ENCODE peak calls at places on chromosomes 2 and 18, in six cellular contexts. V, K, Y, D, H and J are unnamed samples.

GRCh38 chr2:161415467-161416293 is 417 bp upstream of the TBR1 start:
- DNase-seq in V (no peak), K (no peak), Y (no peak), D (no peak), H (no peak), J (no peak)

GRCh38 chr18:37253424-37254255 is 312.0 kb downstream of the CELF4 start:
- DNase-seq in V (no peak), K (peak; percentile 72), Y (peak; percentile 21), D (no peak), H (peak; percentile 84), J (peak; percentile 59)

GRCh38 chr18:32669549-32670165 is 103.2 kb downstream of the KLHL14 start:
- DNase-seq in V (no peak), K (peak; percentile 52), Y (no peak), D (no peak), H (no peak), J (no peak)

GRCh38 chr2:39991298-39991697 is 212.2 kb upstream of the THUMPD2 start:
- DNase-seq in V (peak; percentile 82), K (no peak), Y (no peak), D (no peak), H (no peak), J (no peak)

GRCh38 chr2:3257166-3257565 is 120.5 kb downstream of the EIPR1 start:
- DNase-seq in V (peak; percentile 73), K (peak; percentile 48), Y (no peak), D (peak; percentile 27), H (no peak), J (no peak)

GRCh38 chr2:172623249-172623965 is 67.5 kb downstream of the PDK1 start:
- DNase-seq in V (peak; percentile 88), K (no peak), Y (no peak), D (peak; percentile 51), H (no peak), J (no peak)

GRCh38 chr2:10385933-10386773 is 62.0 kb downstream of the ODC1 start:
- DNase-seq in V (peak; percentile 76), K (no peak), Y (no peak), D (peak; percentile 60), H (peak; percentile 25), J (no peak)

GRCh38 chr18:58578835-58579560 is 49.9 kb downstream of the ALPK2 start:
- DNase-seq in V (peak; percentile 90), K (no peak), Y (no peak), D (peak; percentile 84), H (no peak), J (no peak)

GRCh38 chr2:118990757-118991545 is 49.0 kb downstream of the MARCO start:
- DNase-seq in V (no peak), K (no peak), Y (peak; percentile 6), D (no peak), H (no peak), J (no peak)

GRCh38 chr2:207470700-207471070 is 59.1 kb upstream of the CREB1 start:
- DNase-seq in V (no peak), K (no peak), Y (no peak), D (no peak), H (no peak), J (no peak)

GRCh38 chr2:163368655-163369054 is 367.2 kb downstream of the FIGN start:
- DNase-seq in V (no peak), K (no peak), Y (no peak), D (no peak), H (no peak), J (no peak)

GRCh38 chr2:120552800-120553471 is 182.7 kb upstream of the GLI2 start:
- DNase-seq in V (peak; percentile 60), K (peak; percentile 95), Y (peak; percentile 87), D (peak; percentile 56), H (peak; percentile 97), J (peak; percentile 93)

GRCh38 chr2:128271186-128271890 is 47.3 kb downstream of the HS6ST1 start:
- DNase-seq in V (no peak), K (peak; percentile 25), Y (no peak), D (no peak), H (no peak), J (no peak)

GRCh38 chr2:219524817-219525216 is 10.5 kb downstream of the ASIC4 start:
- DNase-seq in V (no peak), K (no peak), Y (no peak), D (no peak), H (no peak), J (no peak)

GRCh38 chr2:219526320-219527075 is 12.2 kb downstream of the ASIC4 start:
- DNase-seq in V (no peak), K (no peak), Y (no peak), D (no peak), H (peak; percentile 60), J (no peak)

GRCh38 chr2:219527076-219527394 is 12.8 kb downstream of the ASIC4 start:
- DNase-seq in V (no peak), K (no peak), Y (no peak), D (no peak), H (peak; percentile 78), J (peak; percentile 60)

GRCh38 chr2:219525533-219526232 is 11.4 kb downstream of the ASIC4 start:
- DNase-seq in V (peak; percentile 32), K (no peak), Y (no peak), D (no peak), H (no peak), J (no peak)

GRCh38 chr2:219527472-219527871 is 13.2 kb downstream of the ASIC4 start:
- DNase-seq in V (no peak), K (no peak), Y (no peak), D (no peak), H (no peak), J (no peak)
- H3K27me3 ChIP-seq in V (peaks cover 41% of the 10 kb centered on the region), K (no peaks in the 10 kb centered on the region), Y (peaks cover 33% of the 10 kb centered on the region), D (peaks cover 24% of the 10 kb centered on the region), H (no peaks in the 10 kb centered on the region), J (no peaks in the 10 kb centered on the region)

GRCh38 chr2:183093857-183094657 is 15.5 kb downstream of the DUSP19 start:
- DNase-seq in V (peak; percentile 65), K (no peak), Y (no peak), D (no peak), H (no peak), J (no peak)
- TF ChIP-seq CTCF in V (no peak), K (peak; percentile 10), Y (no peak), D (no peak), H (no peak), J (no peak)

GRCh38 chr18:48364146-48364545 is 45.0 kb downstream of the ZBTB7C start:
- DNase-seq in V (no peak), K (no peak), Y (no peak), D (no peak), H (no peak), J (no peak)
- H3K27me3 ChIP-seq in V (no peaks in the 10 kb centered on the region), K (no peaks in the 10 kb centered on the region), Y (no peaks in the 10 kb centered on the region), D (peaks cover 2% of the 10 kb centered on the region), H (no peaks in the 10 kb centered on the region), J (no peaks in the 10 kb centered on the region)

DNA sequence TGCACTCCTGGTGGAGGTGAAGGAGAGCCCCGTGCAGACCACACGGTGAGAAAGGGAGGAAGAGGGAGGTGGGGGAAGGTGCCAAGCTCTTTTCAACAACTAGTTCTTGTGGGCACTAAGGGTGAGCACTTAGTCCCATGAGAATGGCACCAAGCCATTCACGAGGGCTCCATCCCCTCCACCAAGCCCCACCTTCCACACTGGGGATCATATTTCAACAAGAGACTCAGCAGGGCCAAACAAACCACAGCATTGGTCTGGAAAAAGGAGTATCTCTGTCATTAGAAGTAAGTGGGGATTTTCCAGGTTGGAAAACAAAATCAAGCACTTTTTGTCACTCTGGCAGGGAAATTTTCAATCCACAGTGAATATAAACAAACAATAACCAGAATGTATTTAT is 38.4 kb downstream of the ZAP70 start:
- DNase-seq in V (peak; percentile 55), K (no peak), Y (no peak), D (no peak), H (no peak), J (no peak)
- TF ChIP-seq CTCF in V (no peak), K (no peak), Y (no peak), D (no peak), H (no peak), J (no peak)

GRCh38 chr2:111175615-111176014 is 54.9 kb downstream of the BCL2L11 start:
- DNase-seq in V (no peak), K (no peak), Y (no peak), D (no peak), H (no peak), J (no peak)

GRCh38 chr2:111172666-111173065 is 52.0 kb downstream of the BCL2L11 start:
- DNase-seq in V (no peak), K (no peak), Y (no peak), D (no peak), H (no peak), J (no peak)

GRCh38 chr2:111171337-111171930 is 50.7 kb downstream of the BCL2L11 start:
- DNase-seq in V (no peak), K (no peak), Y (no peak), D (no peak), H (no peak), J (no peak)

GRCh38 chr2:111173338-111173737 is 52.6 kb downstream of the BCL2L11 start:
- DNase-seq in V (no peak), K (no peak), Y (no peak), D (no peak), H (no peak), J (no peak)

GRCh38 chr2:111173856-111174255 is 53.1 kb downstream of the BCL2L11 start:
- DNase-seq in V (no peak), K (no peak), Y (no peak), D (no peak), H (no peak), J (no peak)
- H3K27me3 ChIP-seq in V (peaks cover 7% of the 10 kb centered on the region), K (no peaks in the 10 kb centered on the region), Y (no peaks in the 10 kb centered on the region), D (no peaks in the 10 kb centered on the region), H (no peaks in the 10 kb centered on the region), J (no peaks in the 10 kb centered on the region)

GRCh38 chr18:78936251-78937005 is 43.2 kb upstream of the SALL3 start:
- DNase-seq in V (no peak), K (no peak), Y (no peak), D (no peak), H (no peak), J (no peak)
- TF ChIP-seq CTCF in V (no peak), K (no peak), Y (no peak), D (no peak), H (no peak), J (no peak)